ENCODE peak calls at places on chromosome 2, in five cellular contexts. M, R, F, Y and P are unnamed samples.

GRCh38 chr2:79716266-79716665 is 203.4 kb downstream of the CTNNA2 start:
- DNase-seq in M (no peak), R (no peak), F (no peak), Y (no peak), P (no peak)

GRCh38 chr2:37809525-37809924 is 115.6 kb upstream of the RMDN2 start:
- DNase-seq in M (peak), R (no peak), F (peak), Y (no peak), P (peak)

GRCh38 chr2:72603481-72603880 is 222.4 kb downstream of the EXOC6B start:
- DNase-seq in M (peak), R (no peak), F (no peak), Y (no peak), P (peak)

GRCh38 chr2:176136375-176137248 is 7.1 kb downstream of the HOXD8 start:
- DNase-seq in M (no peak), R (peak), F (no peak), Y (peak), P (no peak)

GRCh38 chr2:98484121-98484557 is 39.5 kb downstream of the INPP4A start:
- DNase-seq in M (no peak), R (peak), F (no peak), Y (no peak), P (no peak)

GRCh38 chr2:174174741-174175140 is 73.6 kb downstream of the OLA1 start:
- DNase-seq in M (no peak), R (no peak), F (no peak), Y (no peak), P (no peak)

GRCh38 chr2:170597705-170598420 is 117.3 kb upstream of the SP5 start:
- DNase-seq in M (no peak), R (no peak), F (no peak), Y (no peak), P (no peak)

GRCh38 chr2:212892193-212892592 is 259.2 kb downstream of the IKZF2 start:
- DNase-seq in M (peak), R (no peak), F (no peak), Y (no peak), P (peak)

GRCh38 chr2:26630669-26631360 is 10.4 kb downstream of the CIB4 start:
- DNase-seq in M (peak), R (peak), F (no peak), Y (peak), P (peak)

GRCh38 chr2:175207741-175208438 is 26.4 kb upstream of the ATP5MC3 start:
- DNase-seq in M (no peak), R (no peak), F (peak), Y (no peak), P (no peak)

GRCh38 chr2:233082222-233082933 is 22.2 kb downstream of the INPP5D start:
- DNase-seq in M (no peak), R (no peak), F (no peak), Y (peak), P (no peak)

GRCh38 chr2:222903234-222904220 is 42.7 kb downstream of the ACSL3 start:
- DNase-seq in M (peak), R (no peak), F (peak), Y (no peak), P (peak)

GRCh38 chr2:70496819-70497218 is 56.8 kb downstream of the TGFA start:
- DNase-seq in M (no peak), R (no peak), F (no peak), Y (no peak), P (no peak)

GRCh38 chr2:157193461-157193860 is 64.0 kb upstream of the GALNT5 start:
- DNase-seq in M (no peak), R (no peak), F (no peak), Y (no peak), P (no peak)

GRCh38 chr2:50863856-50864255 is 168.1 kb downstream of the NRXN1 start:
- DNase-seq in M (no peak), R (no peak), F (no peak), Y (no peak), P (no peak)

GRCh38 chr2:20611077-20611843 is 39.6 kb downstream of the HS1BP3 start:
- DNase-seq in M (peak), R (peak), F (peak), Y (peak), P (peak)

GRCh38 chr2:223549215-223549614 is 52.9 kb downstream of the SCG2 start:
- DNase-seq in M (peak), R (no peak), F (no peak), Y (no peak), P (peak)

DNA sequence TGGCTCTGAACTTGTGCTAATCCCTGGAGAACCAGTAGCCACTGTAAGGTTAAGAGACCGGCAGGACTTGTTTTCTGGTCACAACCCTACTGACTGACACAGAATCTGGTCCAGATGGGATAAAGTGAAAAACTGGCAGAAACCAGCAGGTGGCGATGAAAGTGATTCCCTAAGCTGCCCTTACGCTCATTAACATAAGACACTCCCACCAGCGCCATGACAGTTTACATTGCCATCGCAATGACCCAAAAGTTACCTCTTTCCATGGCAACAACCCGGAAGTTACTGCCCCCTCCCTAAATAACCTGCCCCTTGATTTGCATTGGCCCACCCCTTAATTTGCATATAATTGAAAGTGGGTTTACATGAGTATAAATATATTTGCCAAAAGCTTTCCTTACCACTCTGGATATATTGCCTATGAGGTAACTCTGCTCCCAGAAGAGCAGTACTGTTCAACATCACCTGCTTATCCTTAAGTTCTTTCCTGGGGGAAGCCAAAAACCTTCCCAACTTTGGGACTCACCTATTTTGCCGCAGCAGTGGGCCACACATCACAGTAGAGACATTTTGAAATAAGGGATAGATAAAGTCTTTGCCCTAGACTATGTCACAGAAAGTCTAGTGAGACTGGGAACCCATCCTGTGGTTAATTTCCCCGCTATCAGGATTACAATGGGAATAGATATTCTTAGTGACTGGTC is 35.8 kb upstream of the AFF3 start:
- DNase-seq in M (peak), R (no peak), F (peak), Y (no peak), P (peak)
- TF ChIP-seq CTCF in M (peak), R (peak), F (no peak), Y (peak), P (peak)

DNA sequence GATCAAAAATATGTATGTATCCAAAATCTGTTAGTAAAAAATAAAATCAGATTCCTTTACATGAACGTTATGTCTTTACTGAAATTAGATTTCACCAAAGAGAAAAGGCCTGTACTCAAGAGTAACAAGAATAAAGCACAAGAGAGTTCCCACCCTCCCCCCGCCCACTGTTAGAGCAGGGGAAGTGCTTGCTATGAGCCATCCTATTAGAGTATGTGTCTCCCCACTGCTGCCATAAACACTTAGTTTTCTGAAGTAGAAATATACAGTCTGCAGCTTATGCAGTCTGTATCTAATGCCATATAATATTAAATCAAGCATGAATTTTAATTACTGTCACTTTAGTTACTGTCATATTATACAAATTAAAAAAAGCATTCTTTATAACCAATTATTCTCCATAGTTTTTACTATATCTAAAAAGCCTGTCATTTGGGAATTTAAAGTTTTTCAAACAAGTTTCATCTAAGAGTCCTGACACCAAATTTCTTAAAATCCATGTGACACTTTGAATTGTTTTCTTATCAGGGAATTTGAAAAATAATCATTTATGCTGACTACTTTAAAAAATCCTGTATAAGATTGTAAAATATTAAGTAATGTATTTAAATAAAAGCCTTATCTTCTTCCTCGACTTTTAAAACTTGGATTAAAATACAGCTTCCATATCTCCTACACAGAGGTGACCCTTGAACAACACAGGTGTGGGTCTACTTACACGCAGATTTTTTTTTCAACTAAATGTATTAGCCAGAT is 51.8 kb upstream of the GPR75 start:
- DNase-seq in M (peak), R (no peak), F (no peak), Y (no peak), P (peak)
- H3K4me3 ChIP-seq in M (no peak), R (no peak), F (no peak), Y (no peak), P (no peak)

GRCh38 chr2:96233880-96234316 is 25.3 kb upstream of the STARD7 start:
- DNase-seq in M (no peak), R (no peak), F (no peak), Y (no peak), P (no peak)
- TF ChIP-seq CTCF in M (no peak), R (peak), F (no peak), Y (no peak), P (no peak)

GRCh38 chr2:191065785-191066184 is 51.8 kb upstream of the STAT1 start:
- DNase-seq in M (no peak), R (no peak), F (no peak), Y (no peak), P (no peak)

GRCh38 chr2:191063584-191063983 is 49.6 kb upstream of the STAT1 start:
- DNase-seq in M (no peak), R (no peak), F (no peak), Y (no peak), P (no peak)

GRCh38 chr2:191066281-191067233 is 52.6 kb upstream of the STAT1 start:
- DNase-seq in M (no peak), R (no peak), F (no peak), Y (no peak), P (no peak)

GRCh38 chr2:191061381-191061982 is 47.5 kb upstream of the STAT1 start:
- DNase-seq in M (no peak), R (no peak), F (no peak), Y (no peak), P (no peak)

DNA sequence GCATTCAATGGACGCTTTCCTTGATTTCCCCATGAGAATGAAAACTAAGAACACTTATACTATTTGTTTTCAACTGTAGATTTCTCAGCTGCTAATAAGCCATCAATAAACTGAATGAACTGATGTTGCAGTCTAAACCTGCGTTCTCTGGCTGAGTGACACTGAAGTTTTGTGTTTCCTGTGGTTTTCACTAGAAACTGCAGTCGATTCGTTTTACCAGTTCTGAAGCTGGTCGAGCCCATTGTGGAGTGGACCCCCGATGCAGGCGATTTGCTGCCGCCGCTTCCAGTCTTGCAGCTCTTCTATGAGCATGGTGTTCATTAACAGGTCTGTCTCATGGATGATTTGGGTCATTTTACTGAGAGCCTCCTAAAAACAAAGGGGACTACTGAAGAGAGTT is 50.6 kb upstream of the STAT1 start:
- DNase-seq in M (no peak), R (no peak), F (no peak), Y (no peak), P (no peak)
- H3K4me3 ChIP-seq in M (no peak), R (no peak), F (no peak), Y (peak), P (no peak)

GRCh38 chr2:160291382-160291781 is 91.3 kb upstream of the ITGB6 start:
- DNase-seq in M (no peak), R (no peak), F (no peak), Y (no peak), P (no peak)
- TF ChIP-seq CTCF in M (no peak), R (no peak), F (no peak), Y (no peak), P (peak)